ENCODE peak calls at places on chromosomes 6 and 20, in eight cellular contexts. J is activated CD4-positive, alpha-beta T cell treated with anti-CD3 and anti-CD28 coated beads for 1 hour; K is NCI-H460; G is H4; Y is NCI-H1694 treated with DMSO at 0.1 percent for 48 hours; L is colonic mucosa; R is omental fat pad; O is breast epithelium. W is an unnamed sample.
A peak's percentile ranks its signal among the peaks of the same experiment; 100 is the strongest.

GRCh38 chr6:121780325-121781313 is 345.2 kb downstream of the GJA1 start:
- DNase-seq in J (no peak), K (no peak), G (peak; percentile 83), Y (no peak), L (peak; percentile 22), R (no peak), O (peak; percentile 85), W (no peak)

GRCh38 chr6:33330736-33331135 is 13.2 kb upstream of the ZBTB22 start:
- DNase-seq in J (no peak), K (no peak), G (no peak), Y (no peak), L (no peak), R (no peak), O (no peak), W (no peak)

GRCh38 chr6:91449539-91449938 is 862.7 kb upstream of the MAP3K7 start:
- DNase-seq in J (no peak), K (no peak), G (no peak), Y (no peak), L (no peak), R (no peak), O (no peak), W (no peak)

GRCh38 chr6:105769197-105769596 is 316.9 kb upstream of the PRDM1 start:
- DNase-seq in J (no peak), K (no peak), G (no peak), Y (no peak), L (no peak), R (no peak), O (no peak), W (no peak)

GRCh38 chr6:34663887-34664269 is 32.7 kb downstream of the ILRUN start:
- DNase-seq in J (no peak), K (no peak), G (peak; percentile 10), Y (no peak), L (no peak), R (no peak), O (no peak), W (no peak)

GRCh38 chr20:63090682-63091571 is 84.2 kb upstream of the BHLHE23 start:
- DNase-seq in J (no peak), K (no peak), G (no peak), Y (no peak), L (no peak), R (no peak), O (no peak), W (no peak)

GRCh38 chr6:15430947-15431405 is 185.1 kb downstream of the JARID2 start:
- DNase-seq in J (no peak), K (no peak), G (no peak), Y (no peak), L (no peak), R (no peak), O (no peak), W (no peak)

GRCh38 chr20:11013801-11014200 is 340.0 kb upstream of the JAG1 start:
- DNase-seq in J (no peak), K (no peak), G (no peak), Y (no peak), L (no peak), R (no peak), O (no peak), W (no peak)

GRCh38 chr20:35541118-35541782 is 628 bp upstream of the ERGIC3 start:
- DNase-seq in J (no peak), K (no peak), G (no peak), Y (no peak), L (no peak), R (no peak), O (no peak), W (no peak)

GRCh38 chr20:44080646-44081267 is 106.2 kb downstream of the JPH2 start:
- DNase-seq in J (peak; percentile 73), K (peak; percentile 84), G (peak; percentile 79), Y (peak; percentile 43), L (peak; percentile 83), R (peak; percentile 66), O (peak; percentile 57), W (peak; percentile 72)

GRCh38 chr6:149150999-149151398 is 166.5 kb upstream of the TAB2 start:
- DNase-seq in J (no peak), K (no peak), G (no peak), Y (no peak), L (no peak), R (no peak), O (no peak), W (no peak)

GRCh38 chr6:155936551-155936950 is 480.9 kb upstream of the NOX3 start:
- DNase-seq in J (no peak), K (no peak), G (no peak), Y (no peak), L (no peak), R (no peak), O (no peak), W (no peak)

GRCh38 chr6:152096863-152097496 is 289.5 kb downstream of the ESR1 start:
- DNase-seq in J (no peak), K (no peak), G (peak; percentile 70), Y (no peak), L (no peak), R (no peak), O (no peak), W (no peak)

GRCh38 chr20:5796369-5797040 is 46.3 kb downstream of the SHLD1 start:
- DNase-seq in J (no peak), K (no peak), G (no peak), Y (no peak), L (no peak), R (no peak), O (no peak), W (no peak)

GRCh38 chr6:19356692-19357091 is 480.5 kb upstream of the ID4 start:
- DNase-seq in J (no peak), K (no peak), G (no peak), Y (no peak), L (no peak), R (no peak), O (no peak), W (no peak)

W was measured in natural killer cell.